ENCODE peak calls at places on chromosomes 4 and X, in nine cellular contexts. One of them, this sample, is unnamed.

GRCh38 chrX:132292753-132293152 is 73.5 kb upstream of the RAP2C start:
- DNase-seq in GF-D8: no peak
- DNase-seq in GM03348: peak
- DNase-seq in HFF-Myc: peak
- DNase-seq in amniotic epithelial cell: peak
- DNase-seq in adipocyte: peak
- DNase-seq in activated CD4-positive, alpha-beta T cell treated with anti-CD3 and anti-CD28 coated beads, Interleukin-2, amount 50 U/mL, for 48 hours: peak
- DNase-seq in AG10803: peak
- DNase-seq in small intestine: peak
- DNase-seq in this sample: peak

GRCh38 chrX:46381630-46382029 is 163.6 kb downstream of the ZNF674 start:
- DNase-seq in GF-D8: no peak
- DNase-seq in GM03348: no peak
- DNase-seq in HFF-Myc: no peak
- DNase-seq in amniotic epithelial cell: peak
- DNase-seq in adipocyte: peak
- DNase-seq in activated CD4-positive, alpha-beta T cell treated with anti-CD3 and anti-CD28 coated beads, Interleukin-2, amount 50 U/mL, for 48 hours: peak
- DNase-seq in AG10803: peak
- DNase-seq in small intestine: no peak
- DNase-seq in this sample: peak

GRCh38 chr4:53654300-53654758 is 63.0 kb upstream of the LNX1 start:
- DNase-seq in GF-D8: no peak
- DNase-seq in GM03348: peak
- DNase-seq in HFF-Myc: no peak
- DNase-seq in amniotic epithelial cell: peak
- DNase-seq in adipocyte: peak
- DNase-seq in activated CD4-positive, alpha-beta T cell treated with anti-CD3 and anti-CD28 coated beads, Interleukin-2, amount 50 U/mL, for 48 hours: no peak
- DNase-seq in AG10803: peak
- DNase-seq in small intestine: no peak
- DNase-seq in this sample: no peak

GRCh38 chr4:118889313-118889694 is 650 bp downstream of the SYNPO2 start:
- DNase-seq in GF-D8: no peak
- DNase-seq in GM03348: no peak
- DNase-seq in HFF-Myc: no peak
- DNase-seq in amniotic epithelial cell: no peak
- DNase-seq in adipocyte: peak
- DNase-seq in activated CD4-positive, alpha-beta T cell treated with anti-CD3 and anti-CD28 coated beads, Interleukin-2, amount 50 U/mL, for 48 hours: no peak
- DNase-seq in AG10803: no peak
- DNase-seq in small intestine: no peak
- DNase-seq in this sample: peak

GRCh38 chr4:19850909-19851308 is 400.8 kb upstream of the SLIT2 start:
- DNase-seq in GF-D8: no peak
- DNase-seq in GM03348: peak
- DNase-seq in HFF-Myc: peak
- DNase-seq in amniotic epithelial cell: peak
- DNase-seq in adipocyte: peak
- DNase-seq in activated CD4-positive, alpha-beta T cell treated with anti-CD3 and anti-CD28 coated beads, Interleukin-2, amount 50 U/mL, for 48 hours: no peak
- DNase-seq in AG10803: peak
- DNase-seq in small intestine: no peak
- DNase-seq in this sample: peak

GRCh38 chr4:185729300-185729912 is 82.6 kb downstream of the SORBS2 start:
- DNase-seq in GF-D8: no peak
- DNase-seq in GM03348: peak
- DNase-seq in HFF-Myc: no peak
- DNase-seq in amniotic epithelial cell: peak
- DNase-seq in adipocyte: peak
- DNase-seq in activated CD4-positive, alpha-beta T cell treated with anti-CD3 and anti-CD28 coated beads, Interleukin-2, amount 50 U/mL, for 48 hours: no peak
- DNase-seq in AG10803: no peak
- DNase-seq in small intestine: no peak
- DNase-seq in this sample: no peak

GRCh38 chr4:69239777-69240176 is 25.2 kb upstream of the UGT2B11 start:
- DNase-seq in GF-D8: peak
- DNase-seq in GM03348: no peak
- DNase-seq in HFF-Myc: no peak
- DNase-seq in amniotic epithelial cell: peak
- DNase-seq in adipocyte: no peak
- DNase-seq in activated CD4-positive, alpha-beta T cell treated with anti-CD3 and anti-CD28 coated beads, Interleukin-2, amount 50 U/mL, for 48 hours: no peak
- DNase-seq in AG10803: no peak
- DNase-seq in small intestine: peak
- DNase-seq in this sample: no peak

GRCh38 chr4:38675167-38676121 is 11.4 kb downstream of the KLF3 start:
- DNase-seq in GF-D8: peak
- DNase-seq in GM03348: peak
- DNase-seq in HFF-Myc: peak
- DNase-seq in amniotic epithelial cell: peak
- DNase-seq in adipocyte: peak
- DNase-seq in activated CD4-positive, alpha-beta T cell treated with anti-CD3 and anti-CD28 coated beads, Interleukin-2, amount 50 U/mL, for 48 hours: peak
- DNase-seq in AG10803: peak
- DNase-seq in small intestine: peak
- DNase-seq in this sample: peak

GRCh38 chr4:166972071-166972470 is 262.2 kb downstream of the SPOCK3 start:
- DNase-seq in GF-D8: no peak
- DNase-seq in GM03348: no peak
- DNase-seq in HFF-Myc: no peak
- DNase-seq in amniotic epithelial cell: peak
- DNase-seq in adipocyte: peak
- DNase-seq in activated CD4-positive, alpha-beta T cell treated with anti-CD3 and anti-CD28 coated beads, Interleukin-2, amount 50 U/mL, for 48 hours: no peak
- DNase-seq in AG10803: no peak
- DNase-seq in small intestine: no peak
- DNase-seq in this sample: peak

GRCh38 chrX:111555559-111555958 is 44.1 kb downstream of the SERTM2 start:
- DNase-seq in GF-D8: no peak
- DNase-seq in GM03348: no peak
- DNase-seq in HFF-Myc: no peak
- DNase-seq in amniotic epithelial cell: no peak
- DNase-seq in adipocyte: no peak
- DNase-seq in activated CD4-positive, alpha-beta T cell treated with anti-CD3 and anti-CD28 coated beads, Interleukin-2, amount 50 U/mL, for 48 hours: no peak
- DNase-seq in AG10803: no peak
- DNase-seq in small intestine: no peak
- DNase-seq in this sample: no peak

GRCh38 chrX:40266490-40267333 is 169.0 kb upstream of the BCOR start:
- DNase-seq in GF-D8: no peak
- DNase-seq in GM03348: peak
- DNase-seq in HFF-Myc: no peak
- DNase-seq in amniotic epithelial cell: peak
- DNase-seq in adipocyte: peak
- DNase-seq in activated CD4-positive, alpha-beta T cell treated with anti-CD3 and anti-CD28 coated beads, Interleukin-2, amount 50 U/mL, for 48 hours: peak
- DNase-seq in AG10803: peak
- DNase-seq in small intestine: peak
- DNase-seq in this sample: peak

GRCh38 chr4:22190855-22191254 is 242.3 kb upstream of the KCNIP4 start:
- DNase-seq in GF-D8: no peak
- DNase-seq in GM03348: peak
- DNase-seq in HFF-Myc: peak
- DNase-seq in amniotic epithelial cell: peak
- DNase-seq in adipocyte: peak
- DNase-seq in activated CD4-positive, alpha-beta T cell treated with anti-CD3 and anti-CD28 coated beads, Interleukin-2, amount 50 U/mL, for 48 hours: no peak
- DNase-seq in AG10803: peak
- DNase-seq in small intestine: no peak
- DNase-seq in this sample: peak

GRCh38 chr4:7932333-7932732 is 7.3 kb downstream of the AFAP1 start:
- DNase-seq in GF-D8: no peak
- DNase-seq in GM03348: no peak
- DNase-seq in HFF-Myc: no peak
- DNase-seq in amniotic epithelial cell: no peak
- DNase-seq in adipocyte: no peak
- DNase-seq in activated CD4-positive, alpha-beta T cell treated with anti-CD3 and anti-CD28 coated beads, Interleukin-2, amount 50 U/mL, for 48 hours: no peak
- DNase-seq in AG10803: peak
- DNase-seq in small intestine: no peak
- DNase-seq in this sample: no peak

GRCh38 chr4:85391011-85391410 is 83.9 kb upstream of the ARHGAP24 start:
- DNase-seq in GF-D8: no peak
- DNase-seq in GM03348: no peak
- DNase-seq in HFF-Myc: no peak
- DNase-seq in amniotic epithelial cell: no peak
- DNase-seq in adipocyte: no peak
- DNase-seq in activated CD4-positive, alpha-beta T cell treated with anti-CD3 and anti-CD28 coated beads, Interleukin-2, amount 50 U/mL, for 48 hours: no peak
- DNase-seq in AG10803: no peak
- DNase-seq in small intestine: no peak
- DNase-seq in this sample: no peak

GRCh38 chr4:34196375-34196774 is 2047.9 kb downstream of the ARAP2 start:
- DNase-seq in GF-D8: no peak
- DNase-seq in GM03348: no peak
- DNase-seq in HFF-Myc: no peak
- DNase-seq in amniotic epithelial cell: peak
- DNase-seq in adipocyte: peak
- DNase-seq in activated CD4-positive, alpha-beta T cell treated with anti-CD3 and anti-CD28 coated beads, Interleukin-2, amount 50 U/mL, for 48 hours: no peak
- DNase-seq in AG10803: peak
- DNase-seq in small intestine: no peak
- DNase-seq in this sample: peak

GRCh38 chrX:80879143-80879542 is 69.5 kb upstream of the BRWD3 start:
- DNase-seq in GF-D8: no peak
- DNase-seq in GM03348: no peak
- DNase-seq in HFF-Myc: no peak
- DNase-seq in amniotic epithelial cell: no peak
- DNase-seq in adipocyte: peak
- DNase-seq in activated CD4-positive, alpha-beta T cell treated with anti-CD3 and anti-CD28 coated beads, Interleukin-2, amount 50 U/mL, for 48 hours: no peak
- DNase-seq in AG10803: no peak
- DNase-seq in small intestine: peak
- DNase-seq in this sample: no peak

GRCh38 chr4:175873707-175874106 is 61.6 kb upstream of the GPM6A start:
- DNase-seq in GF-D8: no peak
- DNase-seq in GM03348: no peak
- DNase-seq in HFF-Myc: no peak
- DNase-seq in amniotic epithelial cell: no peak
- DNase-seq in adipocyte: no peak
- DNase-seq in activated CD4-positive, alpha-beta T cell treated with anti-CD3 and anti-CD28 coated beads, Interleukin-2, amount 50 U/mL, for 48 hours: no peak
- DNase-seq in AG10803: no peak
- DNase-seq in small intestine: peak
- DNase-seq in this sample: no peak

GRCh38 chr4:61462451-61463326 is 262.6 kb downstream of the ADGRL3 start:
- DNase-seq in GF-D8: no peak
- DNase-seq in GM03348: no peak
- DNase-seq in HFF-Myc: no peak
- DNase-seq in amniotic epithelial cell: peak
- DNase-seq in adipocyte: peak
- DNase-seq in activated CD4-positive, alpha-beta T cell treated with anti-CD3 and anti-CD28 coated beads, Interleukin-2, amount 50 U/mL, for 48 hours: no peak
- DNase-seq in AG10803: no peak
- DNase-seq in small intestine: no peak
- DNase-seq in this sample: peak

GRCh38 chr4:100462206-100462605 is 55.6 kb downstream of the EMCN start:
- DNase-seq in GF-D8: no peak
- DNase-seq in GM03348: peak
- DNase-seq in HFF-Myc: no peak
- DNase-seq in amniotic epithelial cell: peak
- DNase-seq in adipocyte: peak
- DNase-seq in activated CD4-positive, alpha-beta T cell treated with anti-CD3 and anti-CD28 coated beads, Interleukin-2, amount 50 U/mL, for 48 hours: no peak
- DNase-seq in AG10803: peak
- DNase-seq in small intestine: no peak
- DNase-seq in this sample: no peak

GRCh38 chr4:71648923-71649322 is 135.0 kb downstream of the GC start:
- DNase-seq in GF-D8: no peak
- DNase-seq in GM03348: no peak
- DNase-seq in HFF-Myc: no peak
- DNase-seq in amniotic epithelial cell: no peak
- DNase-seq in adipocyte: no peak
- DNase-seq in activated CD4-positive, alpha-beta T cell treated with anti-CD3 and anti-CD28 coated beads, Interleukin-2, amount 50 U/mL, for 48 hours: no peak
- DNase-seq in AG10803: no peak
- DNase-seq in small intestine: no peak
- DNase-seq in this sample: no peak

GRCh38 chrX:43693602-43694406 is 37.7 kb downstream of the MAOA start:
- DNase-seq in GF-D8: no peak
- DNase-seq in GM03348: no peak
- DNase-seq in HFF-Myc: no peak
- DNase-seq in amniotic epithelial cell: no peak
- DNase-seq in adipocyte: peak
- DNase-seq in activated CD4-positive, alpha-beta T cell treated with anti-CD3 and anti-CD28 coated beads, Interleukin-2, amount 50 U/mL, for 48 hours: no peak
- DNase-seq in AG10803: no peak
- DNase-seq in small intestine: no peak
- DNase-seq in this sample: peak

GRCh38 chrX:10175317-10175871 is 18.6 kb downstream of the CLCN4 start:
- DNase-seq in GF-D8: no peak
- DNase-seq in GM03348: peak
- DNase-seq in HFF-Myc: no peak
- DNase-seq in amniotic epithelial cell: peak
- DNase-seq in adipocyte: peak
- DNase-seq in activated CD4-positive, alpha-beta T cell treated with anti-CD3 and anti-CD28 coated beads, Interleukin-2, amount 50 U/mL, for 48 hours: no peak
- DNase-seq in AG10803: peak
- DNase-seq in small intestine: no peak
- DNase-seq in this sample: peak

GRCh38 chr4:166422475-166422874 is 549.4 kb downstream of the TLL1 start:
- DNase-seq in GF-D8: no peak
- DNase-seq in GM03348: peak
- DNase-seq in HFF-Myc: peak
- DNase-seq in amniotic epithelial cell: peak
- DNase-seq in adipocyte: peak
- DNase-seq in activated CD4-positive, alpha-beta T cell treated with anti-CD3 and anti-CD28 coated beads, Interleukin-2, amount 50 U/mL, for 48 hours: no peak
- DNase-seq in AG10803: peak
- DNase-seq in small intestine: no peak
- DNase-seq in this sample: peak

GRCh38 chr4:2400841-2401609 is 17.4 kb downstream of the ZFYVE28 start:
- DNase-seq in GF-D8: no peak
- DNase-seq in GM03348: no peak
- DNase-seq in HFF-Myc: no peak
- DNase-seq in amniotic epithelial cell: no peak
- DNase-seq in adipocyte: no peak
- DNase-seq in activated CD4-positive, alpha-beta T cell treated with anti-CD3 and anti-CD28 coated beads, Interleukin-2, amount 50 U/mL, for 48 hours: no peak
- DNase-seq in AG10803: no peak
- DNase-seq in small intestine: no peak
- DNase-seq in this sample: no peak

GRCh38 chr4:80202190-80202711 is 4.9 kb downstream of the PRDM8 start:
- DNase-seq in GF-D8: peak
- DNase-seq in GM03348: peak
- DNase-seq in HFF-Myc: no peak
- DNase-seq in amniotic epithelial cell: peak
- DNase-seq in adipocyte: peak
- DNase-seq in activated CD4-positive, alpha-beta T cell treated with anti-CD3 and anti-CD28 coated beads, Interleukin-2, amount 50 U/mL, for 48 hours: peak
- DNase-seq in AG10803: peak
- DNase-seq in small intestine: peak
- DNase-seq in this sample: peak

This sample was measured in choroid plexus epithelial cell.